ENCODE peak calls at places on chromosome 2, in five cellular contexts. M is DND-41, T is dorsolateral prefrontal cortex, Z is sigmoid colon, B is adipocyte. F is an unnamed sample.

GRCh38 chr2:172995323-172996244 is 80.1 kb upstream of the MAP3K20 start:
- DNase-seq in M (no peak), T (no peak), Z (no peak), B (peak; percentile 92), F (peak; percentile 42)

GRCh38 chr2:19878268-19879046 is 23.3 kb downstream of the TTC32 start:
- DNase-seq in M (no peak), T (no peak), Z (peak; percentile 45), B (no peak), F (no peak)

GRCh38 chr2:201644001-201644400 is 698 bp upstream of the TMEM237 start:
- DNase-seq in M (no peak), T (no peak), Z (peak; percentile 83), B (peak; percentile 49), F (peak; percentile 21)

GRCh38 chr2:134348239-134348638 is 94.4 kb downstream of the MGAT5 start:
- DNase-seq in M (no peak), T (no peak), Z (no peak), B (peak; percentile 59), F (no peak)

GRCh38 chr2:96957299-96957698 is 29.1 kb downstream of the FAM178B start:
- DNase-seq in M (no peak), T (no peak), Z (peak; percentile 58), B (no peak), F (peak; percentile 65)

GRCh38 chr2:109466674-109467575 is 146.8 kb downstream of the SEPTIN10 start:
- DNase-seq in M (no peak), T (no peak), Z (peak; percentile 19), B (peak; percentile 79), F (no peak)

GRCh38 chr2:97360202-97360601 is 229.5 kb downstream of the ANKRD36B start:
- DNase-seq in M (no peak), T (no peak), Z (no peak), B (no peak), F (peak; percentile 43)

GRCh38 chr2:30514134-30514860 is 67.3 kb downstream of the LCLAT1 start:
- DNase-seq in M (no peak), T (no peak), Z (no peak), B (peak; percentile 68), F (peak; percentile 10)

GRCh38 chr2:39492095-39492590 is 55.1 kb upstream of the MAP4K3 start:
- DNase-seq in M (no peak), T (no peak), Z (no peak), B (peak; percentile 84), F (no peak)

GRCh38 chr2:228657807-228658402 is 476.4 kb upstream of the SPHKAP start:
- DNase-seq in M (no peak), T (no peak), Z (no peak), B (peak; percentile 74), F (peak; percentile 62)

GRCh38 chr2:172012688-172013358 is 13.1 kb downstream of the METAP1D start:
- DNase-seq in M (no peak), T (no peak), Z (no peak), B (no peak), F (peak; percentile 22)

GRCh38 chr2:237573721-237574415 is 7.5 kb downstream of the PRLH start:
- DNase-seq in M (no peak), T (no peak), Z (no peak), B (no peak), F (no peak)

GRCh38 chr2:45850558-45850957 is 199.1 kb downstream of the PRKCE start:
- DNase-seq in M (no peak), T (no peak), Z (no peak), B (no peak), F (no peak)

GRCh38 chr2:3243804-3244203 is 133.8 kb downstream of the EIPR1 start:
- DNase-seq in M (no peak), T (no peak), Z (no peak), B (no peak), F (peak; percentile 22)

GRCh38 chr2:111904726-111905476 is 6.5 kb downstream of the MERTK start:
- DNase-seq in M (no peak), T (no peak), Z (no peak), B (no peak), F (no peak)

GRCh38 chr2:140502951-140503630 is 1627.7 kb downstream of the LRP1B start:
- DNase-seq in M (no peak), T (no peak), Z (no peak), B (peak; percentile 79), F (no peak)

GRCh38 chr2:129301431-129301913 is 678.0 kb upstream of the RAB6C start:
- DNase-seq in M (no peak), T (no peak), Z (no peak), B (no peak), F (no peak)

GRCh38 chr2:234488913-234489451 is 7.9 kb downstream of the ARL4C start:
- DNase-seq in M (peak; percentile 53), T (no peak), Z (peak; percentile 25), B (no peak), F (no peak)

GRCh38 chr2:46589381-46589780 is 110.0 kb downstream of the TMEM247 start:
- DNase-seq in M (no peak), T (no peak), Z (no peak), B (no peak), F (no peak)

GRCh38 chr2:241063093-241063551 is 39.0 kb downstream of the MTERF4 start:
- DNase-seq in M (no peak), T (no peak), Z (peak; percentile 53), B (no peak), F (no peak)

GRCh38 chr2:185074156-185074555 is 475.8 kb downstream of the ZNF804A start:
- DNase-seq in M (no peak), T (no peak), Z (no peak), B (no peak), F (no peak)

GRCh38 chr2:16584824-16585546 is 80.6 kb downstream of the CYRIA start:
- DNase-seq in M (no peak), T (no peak), Z (no peak), B (no peak), F (no peak)

GRCh38 chr2:60531638-60532216 is 21.7 kb downstream of the BCL11A start:
- DNase-seq in M (no peak), T (no peak), Z (peak; percentile 55), B (no peak), F (peak; percentile 84)

GRCh38 chr2:14831458-14831857 is 198.9 kb downstream of the LRATD1 start:
- DNase-seq in M (no peak), T (no peak), Z (no peak), B (no peak), F (peak; percentile 8)

GRCh38 chr2:42238644-42239288 is 69.6 kb downstream of the EML4 start:
- DNase-seq in M (peak; percentile 44), T (no peak), Z (no peak), B (no peak), F (peak; percentile 79)

GRCh38 chr2:99670768-99671734 is 181.2 kb upstream of the REV1 start:
- DNase-seq in M (no peak), T (no peak), Z (no peak), B (no peak), F (no peak)

GRCh38 chr2:28407131-28407975 is 14.7 kb downstream of the FOSL2 start:
- DNase-seq in M (no peak), T (no peak), Z (peak; percentile 64), B (no peak), F (no peak)

GRCh38 chr2:86679036-86679435 is 41.1 kb upstream of the RMND5A start:
- DNase-seq in M (no peak), T (no peak), Z (no peak), B (no peak), F (no peak)

GRCh38 chr2:122191331-122191730 is 435.9 kb downstream of the TSN start:
- DNase-seq in M (peak; percentile 10), T (no peak), Z (no peak), B (peak; percentile 4), F (peak; percentile 88)

GRCh38 chr2:52537588-52537987 is 1230.0 kb upstream of the CHAC2 start:
- DNase-seq in M (no peak), T (no peak), Z (no peak), B (no peak), F (no peak)
- H3K4me3 ChIP-seq in M (no peak overlapping the region), T (no peak overlapping the region), Z (no peak overlapping the region), B (no peak overlapping the region), F (no peak overlapping the region)

DNA sequence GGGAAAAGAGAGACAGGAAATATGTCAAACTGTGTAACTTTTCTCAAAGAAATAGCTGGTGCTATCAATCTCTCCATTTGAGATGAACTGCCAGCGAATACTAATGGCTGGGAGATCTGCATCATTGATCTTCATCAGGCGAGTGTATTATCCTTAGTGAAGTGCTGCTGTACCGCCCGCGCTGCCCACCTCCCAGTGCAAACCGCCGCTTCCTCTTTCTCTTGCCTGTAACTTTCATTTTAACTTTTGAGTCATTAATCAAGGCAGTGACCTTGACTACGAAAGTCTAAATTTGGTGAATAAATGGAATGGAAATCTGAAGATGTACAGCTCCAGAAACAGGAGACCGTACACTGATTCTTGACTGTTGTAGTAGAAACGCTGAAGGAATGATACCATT is 246.2 kb upstream of the ST6GAL2 start:
- DNase-seq in M (no peak), T (no peak), Z (no peak), B (no peak), F (no peak)
- H3K4me3 ChIP-seq in M (no peak overlapping the region), T (peak overlapping the region; percentile 37), Z (no peak overlapping the region), B (no peak overlapping the region), F (no peak overlapping the region)

DNA sequence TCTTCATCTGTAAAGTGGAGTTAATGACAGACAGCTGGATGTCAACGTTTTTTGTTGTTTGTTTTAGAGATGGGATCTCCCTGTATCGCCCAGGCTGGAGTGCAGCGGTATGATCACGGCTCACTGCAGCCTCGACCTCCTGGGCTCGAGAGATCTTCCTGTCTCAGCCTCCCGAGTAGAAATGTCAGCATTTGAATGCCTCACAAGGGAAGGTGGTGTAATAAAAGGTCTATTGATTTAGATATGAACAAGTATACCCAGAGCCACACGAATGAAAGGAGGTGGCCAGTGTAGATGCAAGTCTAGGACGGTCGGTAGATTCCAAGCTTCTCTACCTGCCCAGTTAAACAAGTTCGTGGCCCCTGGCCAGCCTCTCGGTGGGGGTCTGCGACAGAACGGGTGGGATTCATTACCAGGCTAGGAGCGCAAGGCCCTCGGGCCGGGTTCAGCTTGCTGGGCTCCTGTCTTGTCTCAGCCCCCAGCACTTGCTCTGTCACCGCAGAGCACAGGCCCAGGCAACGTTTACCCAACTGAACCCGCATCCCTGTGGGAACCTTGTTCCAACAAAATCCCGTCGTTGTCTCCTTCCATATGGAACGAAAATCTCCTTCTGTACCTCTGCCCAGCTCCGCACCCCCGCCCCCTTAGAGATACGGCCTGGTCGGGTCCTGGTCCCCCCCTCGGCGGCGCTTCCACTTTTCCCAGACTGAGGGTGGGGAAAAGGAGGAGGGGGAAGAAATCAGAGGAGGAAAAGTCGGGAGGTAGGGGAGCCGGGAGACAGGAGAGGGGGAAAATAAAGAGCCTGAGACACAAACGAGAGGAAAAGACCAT is 2.0 kb upstream of the EMX1 start:
- DNase-seq in M (no peak), T (no peak), Z (peak; percentile 50), B (no peak), F (peak; percentile 47)
- H3K4me3 ChIP-seq in M (no peak overlapping the region), T (peak overlapping the region; percentile 64), Z (no peak overlapping the region), B (no peak overlapping the region), F (peak overlapping the region; percentile 56)

DNA sequence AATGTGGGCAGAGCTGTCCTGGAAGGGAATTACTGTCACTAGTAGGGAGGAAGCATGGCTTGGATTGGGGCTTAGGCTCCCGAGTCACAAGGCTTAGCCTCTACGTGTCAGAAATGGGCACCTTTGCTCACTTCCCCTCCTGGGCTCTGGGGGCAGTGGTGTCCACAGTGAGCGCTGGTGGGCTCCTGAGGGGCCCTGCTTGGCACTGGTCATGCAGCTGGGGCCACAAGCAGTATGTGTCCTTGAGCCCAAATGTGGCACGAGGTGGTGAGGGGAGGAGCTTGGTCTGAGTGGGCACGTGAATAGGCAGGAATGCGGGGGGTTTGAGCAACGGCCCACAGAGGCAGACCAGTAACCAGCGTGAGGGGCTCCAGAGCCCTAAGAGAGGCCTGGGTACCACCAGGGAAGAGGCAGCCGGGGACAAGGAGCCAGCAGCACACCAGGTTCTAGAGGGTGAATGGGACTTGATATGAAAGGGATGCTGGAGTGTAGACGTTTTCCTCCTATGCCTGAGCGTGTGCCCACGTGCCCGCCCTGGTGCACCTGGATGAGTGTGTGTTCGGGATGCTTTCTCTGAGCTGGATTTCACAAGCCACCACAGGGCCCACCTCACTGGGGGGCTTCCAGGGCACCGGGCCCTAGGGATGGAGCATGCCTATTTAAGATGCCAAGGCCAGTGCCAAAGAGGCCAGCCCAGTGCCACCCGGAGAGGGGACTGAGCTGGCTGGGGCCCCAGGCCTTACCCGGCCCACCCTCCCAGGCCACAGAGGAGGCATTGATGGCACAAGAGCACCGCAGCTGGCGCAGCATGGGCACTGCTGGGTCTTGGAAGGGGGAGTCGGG is 22.8 kb upstream of the PTMA start:
- DNase-seq in M (peak; percentile 39), T (peak; percentile 87), Z (no peak), B (no peak), F (peak; percentile 77)
- H3K4me3 ChIP-seq in M (no peak overlapping the region), T (peak overlapping the region; percentile 56), Z (no peak overlapping the region), B (no peak overlapping the region), F (no peak overlapping the region)